ENCODE peak calls at places on chromosomes 7 and 10, in eight cellular contexts. One of them, this sample, is unnamed.

GRCh38 chr10:2202401-2202800 is 465.1 kb upstream of the ADARB2 start:
- DNase-seq in mammary epithelial cell: peak
- DNase-seq in DMS153: no peak
- DNase-seq in T-helper 1 cell: no peak
- DNase-seq in NT2/D1: peak
- DNase-seq in naive thymus-derived CD8-positive, alpha-beta T cell: no peak
- DNase-seq in T-helper 9 cell: no peak
- DNase-seq in mesendoderm: peak
- DNase-seq in this sample: no peak

GRCh38 chr7:95545007-95545615 is 51.2 kb downstream of the PDK4 start:
- DNase-seq in mammary epithelial cell: peak
- DNase-seq in DMS153: no peak
- DNase-seq in T-helper 1 cell: no peak
- DNase-seq in NT2/D1: no peak
- DNase-seq in naive thymus-derived CD8-positive, alpha-beta T cell: no peak
- DNase-seq in T-helper 9 cell: no peak
- DNase-seq in mesendoderm: peak
- DNase-seq in this sample: no peak

GRCh38 chr7:3670898-3671297 is 369.8 kb downstream of the SDK1 start:
- DNase-seq in mammary epithelial cell: no peak
- DNase-seq in DMS153: no peak
- DNase-seq in T-helper 1 cell: no peak
- DNase-seq in NT2/D1: no peak
- DNase-seq in naive thymus-derived CD8-positive, alpha-beta T cell: no peak
- DNase-seq in T-helper 9 cell: no peak
- DNase-seq in mesendoderm: no peak
- DNase-seq in this sample: no peak

GRCh38 chr7:72919256-72919775 is 5.6 kb upstream of the POM121 start:
- DNase-seq in mammary epithelial cell: no peak
- DNase-seq in DMS153: no peak
- DNase-seq in T-helper 1 cell: no peak
- DNase-seq in NT2/D1: no peak
- DNase-seq in naive thymus-derived CD8-positive, alpha-beta T cell: no peak
- DNase-seq in T-helper 9 cell: no peak
- DNase-seq in mesendoderm: no peak
- DNase-seq in this sample: no peak

GRCh38 chr10:92972066-92972870 is 88.3 kb upstream of the CYP26C1 start:
- DNase-seq in mammary epithelial cell: peak
- DNase-seq in DMS153: no peak
- DNase-seq in T-helper 1 cell: no peak
- DNase-seq in NT2/D1: no peak
- DNase-seq in naive thymus-derived CD8-positive, alpha-beta T cell: no peak
- DNase-seq in T-helper 9 cell: no peak
- DNase-seq in mesendoderm: no peak
- DNase-seq in this sample: no peak

GRCh38 chr10:59709472-59710125 is at the start of gene SLC16A9:
- DNase-seq in mammary epithelial cell: peak
- DNase-seq in DMS153: peak
- DNase-seq in T-helper 1 cell: no peak
- DNase-seq in NT2/D1: no peak
- DNase-seq in naive thymus-derived CD8-positive, alpha-beta T cell: no peak
- DNase-seq in T-helper 9 cell: no peak
- DNase-seq in mesendoderm: peak
- DNase-seq in this sample: no peak

GRCh38 chr10:86340176-86340990 is 26.2 kb downstream of the GRID1 start:
- DNase-seq in mammary epithelial cell: no peak
- DNase-seq in DMS153: no peak
- DNase-seq in T-helper 1 cell: no peak
- DNase-seq in NT2/D1: no peak
- DNase-seq in naive thymus-derived CD8-positive, alpha-beta T cell: no peak
- DNase-seq in T-helper 9 cell: no peak
- DNase-seq in mesendoderm: no peak
- DNase-seq in this sample: no peak

GRCh38 chr7:142787783-142788182 is 17.0 kb downstream of the PRSS2 start:
- DNase-seq in mammary epithelial cell: no peak
- DNase-seq in DMS153: no peak
- DNase-seq in T-helper 1 cell: no peak
- DNase-seq in NT2/D1: no peak
- DNase-seq in naive thymus-derived CD8-positive, alpha-beta T cell: peak
- DNase-seq in T-helper 9 cell: no peak
- DNase-seq in mesendoderm: no peak
- DNase-seq in this sample: peak

GRCh38 chr10:97355571-97355975 is 21.0 kb upstream of the FRAT2 start:
- DNase-seq in mammary epithelial cell: no peak
- DNase-seq in DMS153: no peak
- DNase-seq in T-helper 1 cell: no peak
- DNase-seq in NT2/D1: no peak
- DNase-seq in naive thymus-derived CD8-positive, alpha-beta T cell: no peak
- DNase-seq in T-helper 9 cell: no peak
- DNase-seq in mesendoderm: peak
- DNase-seq in this sample: peak

GRCh38 chr7:134016223-134016941 is 110.8 kb upstream of the LRGUK start:
- DNase-seq in mammary epithelial cell: peak
- DNase-seq in DMS153: no peak
- DNase-seq in T-helper 1 cell: no peak
- DNase-seq in NT2/D1: peak
- DNase-seq in naive thymus-derived CD8-positive, alpha-beta T cell: no peak
- DNase-seq in T-helper 9 cell: no peak
- DNase-seq in mesendoderm: peak
- DNase-seq in this sample: no peak

GRCh38 chr7:92875719-92876118 is 39.3 kb upstream of the CDK6 start:
- DNase-seq in mammary epithelial cell: peak
- DNase-seq in DMS153: no peak
- DNase-seq in T-helper 1 cell: no peak
- DNase-seq in NT2/D1: no peak
- DNase-seq in naive thymus-derived CD8-positive, alpha-beta T cell: no peak
- DNase-seq in T-helper 9 cell: no peak
- DNase-seq in mesendoderm: no peak
- DNase-seq in this sample: no peak

GRCh38 chr10:95588025-95588424 is 26.9 kb upstream of the SORBS1 start:
- DNase-seq in mammary epithelial cell: peak
- DNase-seq in DMS153: no peak
- DNase-seq in T-helper 1 cell: no peak
- DNase-seq in NT2/D1: no peak
- DNase-seq in naive thymus-derived CD8-positive, alpha-beta T cell: no peak
- DNase-seq in T-helper 9 cell: no peak
- DNase-seq in mesendoderm: no peak
- DNase-seq in this sample: no peak

GRCh38 chr10:77800320-77800719 is 126.2 kb downstream of the DLG5 start:
- DNase-seq in mammary epithelial cell: no peak
- DNase-seq in DMS153: no peak
- DNase-seq in T-helper 1 cell: no peak
- DNase-seq in NT2/D1: no peak
- DNase-seq in naive thymus-derived CD8-positive, alpha-beta T cell: no peak
- DNase-seq in T-helper 9 cell: no peak
- DNase-seq in mesendoderm: no peak
- DNase-seq in this sample: no peak

GRCh38 chr7:137169282-137169698 is 174.2 kb downstream of the PTN start:
- DNase-seq in mammary epithelial cell: peak
- DNase-seq in DMS153: peak
- DNase-seq in T-helper 1 cell: no peak
- DNase-seq in NT2/D1: peak
- DNase-seq in naive thymus-derived CD8-positive, alpha-beta T cell: no peak
- DNase-seq in T-helper 9 cell: no peak
- DNase-seq in mesendoderm: peak
- DNase-seq in this sample: no peak

GRCh38 chr7:194257-194995 is 2.1 kb downstream of the FAM20C start:
- DNase-seq in mammary epithelial cell: no peak
- DNase-seq in DMS153: no peak
- DNase-seq in T-helper 1 cell: no peak
- DNase-seq in NT2/D1: no peak
- DNase-seq in naive thymus-derived CD8-positive, alpha-beta T cell: no peak
- DNase-seq in T-helper 9 cell: no peak
- DNase-seq in mesendoderm: peak
- DNase-seq in this sample: no peak

GRCh38 chr7:38294926-38295325 is 21.5 kb upstream of the TARP start:
- DNase-seq in mammary epithelial cell: no peak
- DNase-seq in DMS153: no peak
- DNase-seq in T-helper 1 cell: no peak
- DNase-seq in NT2/D1: no peak
- DNase-seq in naive thymus-derived CD8-positive, alpha-beta T cell: no peak
- DNase-seq in T-helper 9 cell: no peak
- DNase-seq in mesendoderm: no peak
- DNase-seq in this sample: no peak

GRCh38 chr10:103111031-103111917 is 81.8 kb downstream of the NT5C2 start:
- DNase-seq in mammary epithelial cell: peak
- DNase-seq in DMS153: no peak
- DNase-seq in T-helper 1 cell: no peak
- DNase-seq in NT2/D1: no peak
- DNase-seq in naive thymus-derived CD8-positive, alpha-beta T cell: no peak
- DNase-seq in T-helper 9 cell: no peak
- DNase-seq in mesendoderm: no peak
- DNase-seq in this sample: no peak

GRCh38 chr10:73893386-73893785 is 17.5 kb upstream of the PLAU start:
- DNase-seq in mammary epithelial cell: no peak
- DNase-seq in DMS153: no peak
- DNase-seq in T-helper 1 cell: no peak
- DNase-seq in NT2/D1: no peak
- DNase-seq in naive thymus-derived CD8-positive, alpha-beta T cell: no peak
- DNase-seq in T-helper 9 cell: no peak
- DNase-seq in mesendoderm: no peak
- DNase-seq in this sample: no peak

GRCh38 chr10:91891285-91892001 is 17.8 kb downstream of the FGFBP3 start:
- DNase-seq in mammary epithelial cell: no peak
- DNase-seq in DMS153: no peak
- DNase-seq in T-helper 1 cell: no peak
- DNase-seq in NT2/D1: no peak
- DNase-seq in naive thymus-derived CD8-positive, alpha-beta T cell: no peak
- DNase-seq in T-helper 9 cell: no peak
- DNase-seq in mesendoderm: no peak
- DNase-seq in this sample: no peak

GRCh38 chr7:127798023-127798422 is 146.0 kb downstream of the SND1 start:
- DNase-seq in mammary epithelial cell: no peak
- DNase-seq in DMS153: no peak
- DNase-seq in T-helper 1 cell: no peak
- DNase-seq in NT2/D1: no peak
- DNase-seq in naive thymus-derived CD8-positive, alpha-beta T cell: no peak
- DNase-seq in T-helper 9 cell: no peak
- DNase-seq in mesendoderm: no peak
- DNase-seq in this sample: no peak

GRCh38 chr10:99555371-99556224 is 22.9 kb downstream of the NKX2-3 start:
- DNase-seq in mammary epithelial cell: peak
- DNase-seq in DMS153: no peak
- DNase-seq in T-helper 1 cell: no peak
- DNase-seq in NT2/D1: no peak
- DNase-seq in naive thymus-derived CD8-positive, alpha-beta T cell: no peak
- DNase-seq in T-helper 9 cell: no peak
- DNase-seq in mesendoderm: no peak
- DNase-seq in this sample: no peak

GRCh38 chr7:56009695-56010094 is 41.5 kb downstream of the PSPH start:
- DNase-seq in mammary epithelial cell: peak
- DNase-seq in DMS153: peak
- DNase-seq in T-helper 1 cell: no peak
- DNase-seq in NT2/D1: no peak
- DNase-seq in naive thymus-derived CD8-positive, alpha-beta T cell: no peak
- DNase-seq in T-helper 9 cell: no peak
- DNase-seq in mesendoderm: no peak
- DNase-seq in this sample: no peak

GRCh38 chr10:33653584-33654367 is 319.3 kb upstream of the NRP1 start:
- DNase-seq in mammary epithelial cell: peak
- DNase-seq in DMS153: no peak
- DNase-seq in T-helper 1 cell: no peak
- DNase-seq in NT2/D1: no peak
- DNase-seq in naive thymus-derived CD8-positive, alpha-beta T cell: no peak
- DNase-seq in T-helper 9 cell: no peak
- DNase-seq in mesendoderm: no peak
- DNase-seq in this sample: no peak

This sample was measured in T-cell.